ENCODE peak calls at places on chromosomes 6 and 20, in five cellular contexts. W is foreskin fibroblast, R is fibroblast of lung, D is HepG2, X is HL-60. M is an unnamed sample.

GRCh38 chr6:19837511-19838441 is 606 bp downstream of the ID4 start:
- DNase-seq in W (peak), R (peak), D (peak), X (no peak), M (peak)

GRCh38 chr20:46179811-46180326 is 61.8 kb downstream of the CD40 start:
- DNase-seq in W (no peak), R (no peak), D (no peak), X (no peak), M (no peak)

GRCh38 chr6:32170294-32170693 is 5.6 kb downstream of the AGPAT1 start:
- DNase-seq in W (no peak), R (no peak), D (no peak), X (no peak), M (no peak)

GRCh38 chr6:107064579-107065065 is 36.6 kb downstream of the MTRES1 start:
- DNase-seq in W (peak), R (peak), D (peak), X (no peak), M (no peak)

GRCh38 chr20:63073738-63074065 is 66.9 kb upstream of the BHLHE23 start:
- DNase-seq in W (no peak), R (no peak), D (no peak), X (no peak), M (no peak)

GRCh38 chr20:6381887-6382286 is 259.1 kb upstream of the FERMT1 start:
- DNase-seq in W (no peak), R (peak), D (peak), X (no peak), M (peak)

GRCh38 chr6:152595507-152595906 is 41.7 kb downstream of the SYNE1 start:
- DNase-seq in W (no peak), R (no peak), D (peak), X (no peak), M (peak)

GRCh38 chr6:111253999-111254778 is 166.9 kb downstream of the SLC16A10 start:
- DNase-seq in W (no peak), R (no peak), D (no peak), X (no peak), M (no peak)

GRCh38 chr6:28809947-28810654 is 113.7 kb downstream of the TRIM27 start:
- DNase-seq in W (no peak), R (no peak), D (no peak), X (no peak), M (no peak)

DNA sequence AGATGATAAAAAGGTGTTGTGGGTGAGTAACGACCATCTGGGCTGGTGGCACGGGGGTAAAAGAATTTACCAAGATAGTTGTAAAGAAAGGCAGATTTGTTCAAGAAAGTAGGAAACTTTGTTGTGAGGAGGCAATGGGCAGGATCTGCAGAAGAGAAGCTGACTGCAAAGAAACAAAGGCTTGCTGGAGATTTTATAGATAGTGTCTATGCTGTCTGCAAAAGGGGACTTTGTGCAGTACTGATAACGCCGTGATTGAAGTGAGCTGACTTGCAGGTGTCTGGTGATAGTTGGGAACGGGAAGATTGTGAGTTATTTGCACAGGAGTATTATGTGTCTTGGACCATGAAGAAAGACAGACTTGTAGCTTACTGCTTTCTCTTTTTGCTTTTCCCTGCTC is 36.8 kb upstream of the GSTA3 start:
- DNase-seq in W (no peak), R (no peak), D (no peak), X (no peak), M (no peak)
- TF ChIP-seq CTCF in W (no peak), R (no peak), D (no peak), X (no peak), M (no peak)

GRCh38 chr6:143276436-143276835 is 174.1 kb downstream of the ADAT2 start:
- DNase-seq in W (no peak), R (no peak), D (no peak), X (no peak), M (no peak)

GRCh38 chr6:143283887-143284640 is 166.4 kb downstream of the ADAT2 start:
- DNase-seq in W (peak), R (peak), D (no peak), X (no peak), M (no peak)

DNA sequence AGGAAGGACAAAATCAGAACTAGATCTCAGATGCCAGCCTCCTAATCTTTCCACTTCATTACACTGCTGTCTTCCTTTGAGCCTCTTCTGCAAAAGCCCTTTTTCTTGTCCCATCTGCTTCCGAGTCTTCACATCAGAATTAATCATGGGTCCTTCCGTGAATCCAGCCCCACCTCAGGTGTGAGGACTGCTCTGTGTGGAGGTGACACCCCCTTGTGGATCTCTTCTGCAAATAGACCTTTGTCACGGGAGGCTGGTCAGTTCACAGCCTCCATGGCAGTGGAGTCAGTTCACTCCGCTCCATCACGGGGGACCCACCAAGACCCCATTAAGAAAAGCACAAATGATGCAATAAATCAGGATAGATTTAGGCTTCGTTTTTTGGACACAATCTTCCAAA is 171.1 kb downstream of the ADAT2 start:
- DNase-seq in W (no peak), R (peak), D (peak), X (no peak), M (peak)
- TF ChIP-seq CTCF in W (peak), R (peak), D (peak), X (no peak), M (peak)

DNA sequence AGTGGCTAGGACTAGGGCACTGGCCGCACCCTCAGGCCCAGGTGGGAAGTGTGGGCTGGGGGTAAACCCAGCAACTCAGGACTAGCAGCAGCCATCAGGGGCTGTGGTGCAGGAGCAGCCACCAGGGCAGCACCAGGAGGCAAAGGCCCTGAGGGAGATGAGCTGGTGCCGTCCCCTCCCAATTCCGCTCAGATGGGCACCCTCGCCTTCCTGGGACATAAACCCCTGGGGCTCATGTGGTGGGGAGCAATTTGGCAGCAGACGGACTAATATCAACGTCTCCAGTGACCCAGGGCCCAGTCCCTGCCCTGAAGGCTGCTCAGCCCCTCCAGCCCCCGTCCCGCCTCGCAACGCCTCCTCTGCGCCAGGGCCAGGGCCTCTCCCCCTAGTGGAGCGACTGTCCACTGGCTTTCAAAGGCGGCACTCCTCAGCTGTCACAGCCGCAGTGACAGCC is 349.7 kb downstream of the ZFAND3 start:
- DNase-seq in W (no peak), R (no peak), D (no peak), X (no peak), M (no peak)
- TF ChIP-seq CTCF in W (no peak), R (no peak), D (no peak), X (no peak), M (no peak)

DNA sequence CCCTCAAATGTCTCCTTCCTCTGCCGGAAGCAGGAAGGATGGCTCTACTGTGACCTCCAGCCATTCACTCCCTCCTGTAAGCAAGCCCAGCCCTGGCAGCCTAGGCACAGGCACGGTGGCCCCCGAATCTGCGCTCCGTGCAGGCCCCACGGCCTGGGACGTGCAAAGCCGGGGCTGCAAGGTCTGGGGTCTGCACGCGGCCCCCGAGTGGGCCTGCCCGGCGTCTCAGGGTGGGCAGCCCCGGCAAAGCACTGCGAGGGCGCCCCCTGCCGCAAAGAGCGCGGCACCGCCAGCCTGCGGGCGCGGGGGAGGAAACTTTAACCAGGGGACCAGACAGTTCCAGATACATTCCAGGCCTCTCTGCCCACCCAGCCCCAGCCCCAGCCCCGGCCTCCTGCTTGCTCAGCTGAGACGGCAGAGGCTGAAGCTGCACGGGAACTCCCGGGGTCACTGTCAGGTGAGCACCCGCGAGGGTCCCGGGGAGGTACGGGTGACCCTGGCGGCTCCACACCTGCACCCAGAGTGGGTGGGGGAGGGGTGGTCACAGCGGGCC is 98.8 kb downstream of the ASXL1 start:
- DNase-seq in W (no peak), R (peak), D (no peak), X (no peak), M (no peak)
- TF ChIP-seq CTCF in W (peak), R (peak), D (peak), X (no peak), M (peak)

DNA sequence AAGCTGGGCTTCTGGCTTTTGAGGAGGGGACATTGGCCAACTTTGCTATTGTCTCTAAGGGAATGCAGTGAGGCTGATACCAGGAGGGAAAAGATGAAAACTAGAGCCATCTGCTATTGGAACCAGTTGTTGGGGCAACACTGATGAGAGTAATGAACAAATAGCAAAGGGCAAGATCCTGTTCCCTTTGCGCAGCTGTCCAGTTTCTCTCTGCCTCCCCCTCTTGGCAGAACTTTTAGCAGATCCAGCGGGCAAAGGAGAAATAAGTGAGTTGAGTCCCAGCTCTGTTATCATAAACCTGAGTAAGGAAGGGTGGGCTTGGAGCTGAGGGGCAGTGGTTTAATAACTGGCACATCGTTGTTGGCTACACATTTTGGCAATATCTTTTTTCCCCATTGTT is 126.8 kb downstream of the AKAP7 start:
- DNase-seq in W (no peak), R (no peak), D (peak), X (no peak), M (no peak)
- TF ChIP-seq CTCF in W (no peak), R (no peak), D (peak), X (no peak), M (no peak)

DNA sequence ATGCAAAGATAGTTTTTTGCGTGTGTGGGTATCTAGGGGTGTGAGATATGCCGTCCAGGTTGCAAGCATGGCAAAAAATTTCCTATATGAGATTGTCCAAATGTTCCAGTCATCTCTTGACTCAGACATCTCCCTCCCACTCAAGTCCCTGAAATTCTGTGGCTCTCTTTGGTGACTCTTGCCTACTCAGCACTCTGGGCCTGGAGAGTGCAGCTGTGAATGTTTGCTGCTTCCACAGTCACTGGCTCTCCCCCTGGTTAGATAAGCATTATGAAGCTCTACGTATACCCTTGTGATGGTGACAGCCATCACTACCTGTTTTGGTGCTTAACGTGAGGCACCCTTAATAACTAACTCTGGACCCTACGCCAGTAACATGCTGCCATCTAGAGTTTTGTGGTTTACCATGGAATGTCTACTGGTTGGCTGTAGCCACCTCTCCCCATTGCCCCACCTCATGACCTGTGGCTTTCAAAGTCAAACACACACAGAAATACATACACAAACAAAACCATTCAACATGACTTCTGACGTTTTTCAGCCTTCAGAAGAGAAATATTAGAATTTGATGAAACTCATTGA is 621.9 kb upstream of the CITED2 start:
- DNase-seq in W (no peak), R (peak), D (peak), X (no peak), M (peak)
- TF ChIP-seq CTCF in W (no peak), R (no peak), D (peak), X (no peak), M (peak)